ENCODE peak calls at places on chromosome 3, in six cellular contexts. One of them, this sample, is unnamed.

GRCh38 chr3:194884649-194885315 is 199.1 kb downstream of the FAM43A start:
- DNase-seq in suprapubic skin: peak; percentile 65
- DNase-seq in pancreas: no peak
- DNase-seq in testis: no peak
- DNase-seq in esophagus squamous epithelium: no peak
- DNase-seq in activated B cell treated with CpG ODN at 0.5 μM for 24 hours: no peak
- DNase-seq in this sample: no peak

GRCh38 chr3:54064486-54064885 is 57.9 kb upstream of the CACNA2D3 start:
- DNase-seq in suprapubic skin: no peak
- DNase-seq in pancreas: no peak
- DNase-seq in testis: no peak
- DNase-seq in esophagus squamous epithelium: no peak
- DNase-seq in activated B cell treated with CpG ODN at 0.5 μM for 24 hours: no peak
- DNase-seq in this sample: no peak

GRCh38 chr3:175404026-175404425 is 544.9 kb downstream of the NAALADL2 start:
- DNase-seq in suprapubic skin: no peak
- DNase-seq in pancreas: no peak
- DNase-seq in testis: no peak
- DNase-seq in esophagus squamous epithelium: no peak
- DNase-seq in activated B cell treated with CpG ODN at 0.5 μM for 24 hours: no peak
- DNase-seq in this sample: no peak

GRCh38 chr3:15099364-15100098 is 583 bp upstream of the RBSN start:
- DNase-seq in suprapubic skin: no peak
- DNase-seq in pancreas: no peak
- DNase-seq in testis: no peak
- DNase-seq in esophagus squamous epithelium: no peak
- DNase-seq in activated B cell treated with CpG ODN at 0.5 μM for 24 hours: no peak
- DNase-seq in this sample: no peak

GRCh38 chr3:45010718-45011355 is 15.3 kb upstream of the CLEC3B start:
- DNase-seq in suprapubic skin: no peak
- DNase-seq in pancreas: no peak
- DNase-seq in testis: no peak
- DNase-seq in esophagus squamous epithelium: no peak
- DNase-seq in activated B cell treated with CpG ODN at 0.5 μM for 24 hours: no peak
- DNase-seq in this sample: no peak

GRCh38 chr3:135667061-135667460 is 298.5 kb upstream of the PPP2R3A start:
- DNase-seq in suprapubic skin: no peak
- DNase-seq in pancreas: no peak
- DNase-seq in testis: no peak
- DNase-seq in esophagus squamous epithelium: no peak
- DNase-seq in activated B cell treated with CpG ODN at 0.5 μM for 24 hours: no peak
- DNase-seq in this sample: no peak

GRCh38 chr3:25441234-25441856 is 13.3 kb downstream of the RARB start:
- DNase-seq in suprapubic skin: no peak
- DNase-seq in pancreas: no peak
- DNase-seq in testis: peak; percentile 48
- DNase-seq in esophagus squamous epithelium: no peak
- DNase-seq in activated B cell treated with CpG ODN at 0.5 μM for 24 hours: no peak
- DNase-seq in this sample: no peak

GRCh38 chr3:186511702-186512101 is 32.5 kb downstream of the CRYGS start:
- DNase-seq in suprapubic skin: no peak
- DNase-seq in pancreas: no peak
- DNase-seq in testis: no peak
- DNase-seq in esophagus squamous epithelium: no peak
- DNase-seq in activated B cell treated with CpG ODN at 0.5 μM for 24 hours: no peak
- DNase-seq in this sample: no peak

GRCh38 chr3:71956716-71957115 is 171.8 kb upstream of the PROK2 start:
- DNase-seq in suprapubic skin: no peak
- DNase-seq in pancreas: no peak
- DNase-seq in testis: peak; percentile 52
- DNase-seq in esophagus squamous epithelium: no peak
- DNase-seq in activated B cell treated with CpG ODN at 0.5 μM for 24 hours: no peak
- DNase-seq in this sample: no peak

GRCh38 chr3:145519598-145520078 is 641.3 kb downstream of the PLOD2 start:
- DNase-seq in suprapubic skin: no peak
- DNase-seq in pancreas: no peak
- DNase-seq in testis: no peak
- DNase-seq in esophagus squamous epithelium: no peak
- DNase-seq in activated B cell treated with CpG ODN at 0.5 μM for 24 hours: no peak
- DNase-seq in this sample: no peak
- TF ChIP-seq CTCF in suprapubic skin: no peak
- TF ChIP-seq CTCF in pancreas: no peak
- TF ChIP-seq CTCF in testis: no peak
- TF ChIP-seq CTCF in esophagus squamous epithelium: no peak
- TF ChIP-seq CTCF in activated B cell treated with CpG ODN at 0.5 μM for 24 hours: no peak
- TF ChIP-seq CTCF in this sample: no peak

DNA sequence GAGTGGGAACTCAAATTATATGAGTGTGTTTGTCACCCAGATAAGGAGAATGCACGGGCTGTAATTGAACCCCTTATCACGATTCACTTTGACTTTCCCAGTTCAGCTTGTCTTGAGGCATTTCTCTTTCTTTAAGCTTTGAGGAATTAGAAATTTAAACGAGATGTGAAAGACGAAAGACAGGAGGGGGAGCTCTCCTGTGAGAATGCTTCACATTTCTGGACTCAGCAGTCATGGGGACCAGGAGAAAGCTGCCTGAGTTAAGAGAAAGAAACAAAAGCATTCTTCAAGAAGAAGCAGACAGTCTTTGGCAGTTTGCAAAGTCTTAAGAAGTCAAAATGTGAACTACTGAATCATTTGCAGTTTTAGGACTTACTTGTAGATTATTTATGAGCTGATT is 205.6 kb downstream of the NECTIN3 start:
- DNase-seq in suprapubic skin: no peak
- DNase-seq in pancreas: no peak
- DNase-seq in testis: peak; percentile 21
- DNase-seq in esophagus squamous epithelium: no peak
- DNase-seq in activated B cell treated with CpG ODN at 0.5 μM for 24 hours: no peak
- DNase-seq in this sample: no peak
- TF ChIP-seq CTCF in suprapubic skin: no peak
- TF ChIP-seq CTCF in pancreas: no peak
- TF ChIP-seq CTCF in testis: no peak
- TF ChIP-seq CTCF in esophagus squamous epithelium: no peak
- TF ChIP-seq CTCF in activated B cell treated with CpG ODN at 0.5 μM for 24 hours: no peak
- TF ChIP-seq CTCF in this sample: peak; percentile 76

GRCh38 chr3:30776186-30776815 is 118.2 kb downstream of the GADL1 start:
- DNase-seq in suprapubic skin: no peak
- DNase-seq in pancreas: no peak
- DNase-seq in testis: no peak
- DNase-seq in esophagus squamous epithelium: no peak
- DNase-seq in activated B cell treated with CpG ODN at 0.5 μM for 24 hours: no peak
- DNase-seq in this sample: no peak

GRCh38 chr3:30777426-30777825 is 117.0 kb downstream of the GADL1 start:
- DNase-seq in suprapubic skin: no peak
- DNase-seq in pancreas: no peak
- DNase-seq in testis: no peak
- DNase-seq in esophagus squamous epithelium: no peak
- DNase-seq in activated B cell treated with CpG ODN at 0.5 μM for 24 hours: no peak
- DNase-seq in this sample: no peak

GRCh38 chr3:30775070-30775469 is 119.4 kb downstream of the GADL1 start:
- DNase-seq in suprapubic skin: no peak
- DNase-seq in pancreas: no peak
- DNase-seq in testis: no peak
- DNase-seq in esophagus squamous epithelium: no peak
- DNase-seq in activated B cell treated with CpG ODN at 0.5 μM for 24 hours: no peak
- DNase-seq in this sample: no peak

GRCh38 chr3:30778923-30779322 is 115.5 kb downstream of the GADL1 start:
- DNase-seq in suprapubic skin: no peak
- DNase-seq in pancreas: no peak
- DNase-seq in testis: no peak
- DNase-seq in esophagus squamous epithelium: no peak
- DNase-seq in activated B cell treated with CpG ODN at 0.5 μM for 24 hours: no peak
- DNase-seq in this sample: no peak

DNA sequence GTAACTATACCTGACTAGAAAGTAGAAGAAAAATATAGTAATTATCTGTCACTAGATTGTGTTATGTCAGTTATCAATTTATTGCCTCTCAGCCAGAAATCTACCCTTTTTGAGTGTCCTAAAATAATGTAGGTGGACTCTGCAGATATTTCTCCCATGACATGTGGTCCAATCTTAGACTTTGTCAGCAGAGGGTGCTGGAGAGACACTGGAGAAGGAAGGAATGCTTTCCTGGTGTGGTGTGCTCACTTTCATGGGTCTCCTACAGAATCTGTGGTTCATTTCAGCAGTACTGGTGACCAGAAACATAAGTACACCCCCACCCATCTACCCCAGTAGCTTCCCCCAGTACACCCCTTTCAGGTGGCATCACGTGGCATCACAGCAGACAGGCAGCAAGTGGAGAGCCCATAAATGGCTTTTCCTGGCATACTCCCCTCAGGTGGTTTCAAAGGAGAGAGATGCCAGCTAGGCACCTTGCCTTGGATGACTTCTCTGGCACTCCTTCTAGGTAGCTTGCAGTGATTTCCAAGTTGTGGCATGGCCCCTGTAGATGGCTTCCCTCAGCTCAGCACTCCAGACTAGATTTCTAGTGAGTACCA is 114.7 kb downstream of the GADL1 start:
- DNase-seq in suprapubic skin: no peak
- DNase-seq in pancreas: no peak
- DNase-seq in testis: peak; percentile 34
- DNase-seq in esophagus squamous epithelium: no peak
- DNase-seq in activated B cell treated with CpG ODN at 0.5 μM for 24 hours: no peak
- DNase-seq in this sample: no peak
- TF ChIP-seq CTCF in suprapubic skin: no peak
- TF ChIP-seq CTCF in pancreas: no peak
- TF ChIP-seq CTCF in testis: peak; percentile 15
- TF ChIP-seq CTCF in esophagus squamous epithelium: no peak
- TF ChIP-seq CTCF in activated B cell treated with CpG ODN at 0.5 μM for 24 hours: no peak
- TF ChIP-seq CTCF in this sample: peak; percentile 75

GRCh38 chr3:180633722-180634121 is 31.8 kb downstream of the TTC14 start:
- DNase-seq in suprapubic skin: no peak
- DNase-seq in pancreas: no peak
- DNase-seq in testis: no peak
- DNase-seq in esophagus squamous epithelium: no peak
- DNase-seq in activated B cell treated with CpG ODN at 0.5 μM for 24 hours: no peak
- DNase-seq in this sample: no peak

GRCh38 chr3:180630360-180630759 is 28.4 kb downstream of the TTC14 start:
- DNase-seq in suprapubic skin: no peak
- DNase-seq in pancreas: no peak
- DNase-seq in testis: no peak
- DNase-seq in esophagus squamous epithelium: no peak
- DNase-seq in activated B cell treated with CpG ODN at 0.5 μM for 24 hours: no peak
- DNase-seq in this sample: no peak

GRCh38 chr3:180626844-180627243 is 24.9 kb downstream of the TTC14 start:
- DNase-seq in suprapubic skin: no peak
- DNase-seq in pancreas: no peak
- DNase-seq in testis: no peak
- DNase-seq in esophagus squamous epithelium: no peak
- DNase-seq in activated B cell treated with CpG ODN at 0.5 μM for 24 hours: no peak
- DNase-seq in this sample: no peak

GRCh38 chr3:180631317-180631716 is 29.4 kb downstream of the TTC14 start:
- DNase-seq in suprapubic skin: no peak
- DNase-seq in pancreas: no peak
- DNase-seq in testis: no peak
- DNase-seq in esophagus squamous epithelium: no peak
- DNase-seq in activated B cell treated with CpG ODN at 0.5 μM for 24 hours: no peak
- DNase-seq in this sample: no peak
- TF ChIP-seq CTCF in suprapubic skin: no peak
- TF ChIP-seq CTCF in pancreas: no peak
- TF ChIP-seq CTCF in testis: no peak
- TF ChIP-seq CTCF in esophagus squamous epithelium: no peak
- TF ChIP-seq CTCF in activated B cell treated with CpG ODN at 0.5 μM for 24 hours: no peak
- TF ChIP-seq CTCF in this sample: peak; percentile 48

DNA sequence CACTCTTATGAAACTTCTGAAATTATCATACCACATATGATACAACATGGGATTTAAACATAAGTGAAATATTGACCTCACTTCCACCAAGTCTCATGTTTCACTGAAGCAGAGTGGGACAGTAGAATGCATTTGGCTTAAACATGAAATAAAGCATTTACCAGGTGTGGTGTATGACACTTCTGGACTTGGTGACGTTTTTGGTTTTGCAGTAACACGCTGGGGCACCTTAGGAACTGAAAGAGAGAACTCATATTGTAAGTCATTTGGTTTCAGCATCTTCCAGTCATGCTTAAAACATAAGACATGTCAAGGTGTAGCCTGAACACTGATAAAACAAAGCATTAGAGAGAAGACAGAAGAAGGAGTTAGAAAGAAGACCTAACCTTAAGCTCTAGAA is 95.3 kb downstream of the TFG start:
- DNase-seq in suprapubic skin: no peak
- DNase-seq in pancreas: no peak
- DNase-seq in testis: no peak
- DNase-seq in esophagus squamous epithelium: no peak
- DNase-seq in activated B cell treated with CpG ODN at 0.5 μM for 24 hours: no peak
- DNase-seq in this sample: no peak
- TF ChIP-seq CTCF in suprapubic skin: no peak
- TF ChIP-seq CTCF in pancreas: no peak
- TF ChIP-seq CTCF in testis: no peak
- TF ChIP-seq CTCF in esophagus squamous epithelium: no peak
- TF ChIP-seq CTCF in activated B cell treated with CpG ODN at 0.5 μM for 24 hours: no peak
- TF ChIP-seq CTCF in this sample: no peak

GRCh38 chr3:178193846-178194245 is 342.4 kb upstream of the KCNMB2 start:
- DNase-seq in suprapubic skin: no peak
- DNase-seq in pancreas: no peak
- DNase-seq in testis: no peak
- DNase-seq in esophagus squamous epithelium: no peak
- DNase-seq in activated B cell treated with CpG ODN at 0.5 μM for 24 hours: no peak
- DNase-seq in this sample: no peak

GRCh38 chr3:178194547-178194946 is 341.7 kb upstream of the KCNMB2 start:
- DNase-seq in suprapubic skin: no peak
- DNase-seq in pancreas: no peak
- DNase-seq in testis: no peak
- DNase-seq in esophagus squamous epithelium: no peak
- DNase-seq in activated B cell treated with CpG ODN at 0.5 μM for 24 hours: no peak
- DNase-seq in this sample: no peak

GRCh38 chr3:178186666-178187065 is 349.6 kb upstream of the KCNMB2 start:
- DNase-seq in suprapubic skin: no peak
- DNase-seq in pancreas: no peak
- DNase-seq in testis: no peak
- DNase-seq in esophagus squamous epithelium: no peak
- DNase-seq in activated B cell treated with CpG ODN at 0.5 μM for 24 hours: no peak
- DNase-seq in this sample: no peak

GRCh38 chr3:178195824-178196223 is 340.4 kb upstream of the KCNMB2 start:
- DNase-seq in suprapubic skin: no peak
- DNase-seq in pancreas: no peak
- DNase-seq in testis: no peak
- DNase-seq in esophagus squamous epithelium: no peak
- DNase-seq in activated B cell treated with CpG ODN at 0.5 μM for 24 hours: no peak
- DNase-seq in this sample: no peak

GRCh38 chr3:178189854-178190253 is 346.4 kb upstream of the KCNMB2 start:
- DNase-seq in suprapubic skin: no peak
- DNase-seq in pancreas: no peak
- DNase-seq in testis: no peak
- DNase-seq in esophagus squamous epithelium: no peak
- DNase-seq in activated B cell treated with CpG ODN at 0.5 μM for 24 hours: no peak
- DNase-seq in this sample: no peak
- TF ChIP-seq CTCF in suprapubic skin: no peak
- TF ChIP-seq CTCF in pancreas: no peak
- TF ChIP-seq CTCF in testis: no peak
- TF ChIP-seq CTCF in esophagus squamous epithelium: no peak
- TF ChIP-seq CTCF in activated B cell treated with CpG ODN at 0.5 μM for 24 hours: no peak
- TF ChIP-seq CTCF in this sample: peak; percentile 8

This sample was measured in chondrocyte.